ENCODE peak calls at places on chromosomes 5 and 9, in seven cellular contexts. One of them, this sample, is unnamed. For H3K4me1, the result is how much of the 10 kb centered on the place peaks cover.

GRCh38 chr9:134044944-134045343 is 19.7 kb downstream of the BRD3OS start:
- DNase-seq in mesendoderm: no peak
- DNase-seq in trophoblast cell: no peak
- DNase-seq in IMR-90: no peak
- DNase-seq in H9: no peak
- DNase-seq in neuronal stem cell: no peak
- DNase-seq in H1: no peak
- DNase-seq in this sample: no peak

GRCh38 chr9:118721923-118722322 is 647.3 kb downstream of the BRINP1 start:
- DNase-seq in mesendoderm: no peak
- DNase-seq in trophoblast cell: no peak
- DNase-seq in IMR-90: no peak
- DNase-seq in H9: no peak
- DNase-seq in neuronal stem cell: no peak
- DNase-seq in H1: no peak
- DNase-seq in this sample: no peak

GRCh38 chr9:74760031-74760700 is 127.6 kb downstream of the TRPM6 start:
- DNase-seq in mesendoderm: no peak
- DNase-seq in trophoblast cell: peak
- DNase-seq in IMR-90: peak
- DNase-seq in H9: no peak
- DNase-seq in neuronal stem cell: no peak
- DNase-seq in H1: no peak
- DNase-seq in this sample: peak

GRCh38 chr9:79583957-79584654 is 12.3 kb downstream of the TLE4 start:
- DNase-seq in mesendoderm: peak
- DNase-seq in trophoblast cell: peak
- DNase-seq in IMR-90: no peak
- DNase-seq in H9: no peak
- DNase-seq in neuronal stem cell: no peak
- DNase-seq in H1: no peak
- DNase-seq in this sample: no peak

GRCh38 chr5:159669559-159669958 is 246.7 kb upstream of the ADRA1B start:
- DNase-seq in mesendoderm: no peak
- DNase-seq in trophoblast cell: no peak
- DNase-seq in IMR-90: no peak
- DNase-seq in H9: no peak
- DNase-seq in neuronal stem cell: no peak
- DNase-seq in H1: no peak
- DNase-seq in this sample: no peak

GRCh38 chr5:14267166-14267838 is 124.2 kb downstream of the TRIO start:
- DNase-seq in mesendoderm: peak
- DNase-seq in trophoblast cell: peak
- DNase-seq in IMR-90: no peak
- DNase-seq in H9: no peak
- DNase-seq in neuronal stem cell: no peak
- DNase-seq in H1: no peak
- DNase-seq in this sample: no peak

GRCh38 chr9:93257808-93258331 is 73.9 kb downstream of the WNK2 start:
- DNase-seq in mesendoderm: no peak
- DNase-seq in trophoblast cell: peak
- DNase-seq in IMR-90: no peak
- DNase-seq in H9: peak
- DNase-seq in neuronal stem cell: no peak
- DNase-seq in H1: peak
- DNase-seq in this sample: no peak

GRCh38 chr9:104961238-104961637 is 33.3 kb upstream of the ABCA1 start:
- DNase-seq in mesendoderm: peak
- DNase-seq in trophoblast cell: peak
- DNase-seq in IMR-90: peak
- DNase-seq in H9: peak
- DNase-seq in neuronal stem cell: peak
- DNase-seq in H1: peak
- DNase-seq in this sample: peak

GRCh38 chr9:70106571-70106970 is 62.9 kb downstream of the MAMDC2 start:
- DNase-seq in mesendoderm: no peak
- DNase-seq in trophoblast cell: no peak
- DNase-seq in IMR-90: no peak
- DNase-seq in H9: no peak
- DNase-seq in neuronal stem cell: no peak
- DNase-seq in H1: no peak
- DNase-seq in this sample: no peak

GRCh38 chr5:168324864-168325615 is 33.6 kb downstream of the WWC1 start:
- DNase-seq in mesendoderm: peak
- DNase-seq in trophoblast cell: peak
- DNase-seq in IMR-90: no peak
- DNase-seq in H9: no peak
- DNase-seq in neuronal stem cell: no peak
- DNase-seq in H1: no peak
- DNase-seq in this sample: no peak

GRCh38 chr9:99737649-99738048 is 84.0 kb upstream of the NR4A3 start:
- DNase-seq in mesendoderm: no peak
- DNase-seq in trophoblast cell: no peak
- DNase-seq in IMR-90: no peak
- DNase-seq in H9: no peak
- DNase-seq in neuronal stem cell: no peak
- DNase-seq in H1: no peak
- DNase-seq in this sample: no peak

GRCh38 chr5:109192543-109193281 is 217.1 kb downstream of the PJA2 start:
- DNase-seq in mesendoderm: no peak
- DNase-seq in trophoblast cell: no peak
- DNase-seq in IMR-90: no peak
- DNase-seq in H9: no peak
- DNase-seq in neuronal stem cell: no peak
- DNase-seq in H1: no peak
- DNase-seq in this sample: no peak

GRCh38 chr5:109191153-109191558 is 218.6 kb downstream of the PJA2 start:
- DNase-seq in mesendoderm: peak
- DNase-seq in trophoblast cell: no peak
- DNase-seq in IMR-90: peak
- DNase-seq in H9: no peak
- DNase-seq in neuronal stem cell: no peak
- DNase-seq in H1: no peak
- DNase-seq in this sample: peak

GRCh38 chr5:109192027-109192426 is 217.7 kb downstream of the PJA2 start:
- DNase-seq in mesendoderm: no peak
- DNase-seq in trophoblast cell: no peak
- DNase-seq in IMR-90: no peak
- DNase-seq in H9: no peak
- DNase-seq in neuronal stem cell: no peak
- DNase-seq in H1: no peak
- DNase-seq in this sample: peak

GRCh38 chr5:109186759-109187158 is 223.0 kb downstream of the PJA2 start:
- DNase-seq in mesendoderm: no peak
- DNase-seq in trophoblast cell: no peak
- DNase-seq in IMR-90: no peak
- DNase-seq in H9: no peak
- DNase-seq in neuronal stem cell: no peak
- DNase-seq in H1: no peak
- DNase-seq in this sample: no peak
- H4K8ac ChIP-seq in mesendoderm: no peak
- H4K8ac ChIP-seq in trophoblast cell: no peak
- H4K8ac ChIP-seq in IMR-90: no peak
- H4K8ac ChIP-seq in H9: no peak
- H4K8ac ChIP-seq in neuronal stem cell: no peak
- H4K8ac ChIP-seq in H1: no peak
- H4K8ac ChIP-seq in this sample: no peak

GRCh38 chr9:124084087-124084486 is 72.5 kb downstream of the LHX2 start:
- DNase-seq in mesendoderm: peak
- DNase-seq in trophoblast cell: no peak
- DNase-seq in IMR-90: no peak
- DNase-seq in H9: no peak
- DNase-seq in neuronal stem cell: no peak
- DNase-seq in H1: no peak
- DNase-seq in this sample: no peak

GRCh38 chr9:124088476-124088837 is 76.9 kb downstream of the LHX2 start:
- DNase-seq in mesendoderm: no peak
- DNase-seq in trophoblast cell: no peak
- DNase-seq in IMR-90: no peak
- DNase-seq in H9: no peak
- DNase-seq in neuronal stem cell: no peak
- DNase-seq in H1: no peak
- DNase-seq in this sample: no peak

GRCh38 chr9:124082622-124083021 is 71.1 kb downstream of the LHX2 start:
- DNase-seq in mesendoderm: no peak
- DNase-seq in trophoblast cell: no peak
- DNase-seq in IMR-90: no peak
- DNase-seq in H9: no peak
- DNase-seq in neuronal stem cell: no peak
- DNase-seq in H1: no peak
- DNase-seq in this sample: no peak

DNA sequence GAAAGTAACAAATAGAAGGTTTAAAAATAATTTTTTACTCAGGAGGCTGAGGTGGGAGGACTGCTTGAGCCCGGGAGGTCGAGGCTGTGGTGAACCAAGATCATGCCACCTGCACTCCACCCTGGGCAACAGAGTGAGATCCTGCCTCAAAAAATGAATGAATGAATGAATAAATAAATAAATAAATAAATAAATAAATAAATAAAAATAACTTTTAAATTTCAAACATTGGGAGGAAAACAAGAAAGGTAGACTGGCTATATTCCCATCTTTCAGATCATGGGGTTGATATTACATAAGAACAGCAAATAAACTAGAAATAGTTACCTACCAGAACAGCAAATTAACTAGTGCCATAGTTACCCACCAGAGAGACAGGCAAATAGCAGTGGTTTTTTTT is 75.7 kb downstream of the LHX2 start:
- DNase-seq in mesendoderm: no peak
- DNase-seq in trophoblast cell: no peak
- DNase-seq in IMR-90: no peak
- DNase-seq in H9: no peak
- DNase-seq in neuronal stem cell: no peak
- DNase-seq in H1: no peak
- DNase-seq in this sample: no peak
- H3K4me1 ChIP-seq in mesendoderm: under half
- H3K4me1 ChIP-seq in trophoblast cell: under half
- H3K4me1 ChIP-seq in IMR-90: under half
- H3K4me1 ChIP-seq in H9: under half
- H3K4me1 ChIP-seq in neuronal stem cell: under half
- H3K4me1 ChIP-seq in H1: under half
- H3K4me1 ChIP-seq in this sample: under half

GRCh38 chr5:94010814-94011213 is 269.4 kb upstream of the POU5F2 start:
- DNase-seq in mesendoderm: no peak
- DNase-seq in trophoblast cell: no peak
- DNase-seq in IMR-90: peak
- DNase-seq in H9: no peak
- DNase-seq in neuronal stem cell: no peak
- DNase-seq in H1: no peak
- DNase-seq in this sample: no peak
- H4K8ac ChIP-seq in mesendoderm: no peak
- H4K8ac ChIP-seq in trophoblast cell: no peak
- H4K8ac ChIP-seq in IMR-90: no peak
- H4K8ac ChIP-seq in H9: no peak
- H4K8ac ChIP-seq in neuronal stem cell: no peak
- H4K8ac ChIP-seq in H1: no peak
- H4K8ac ChIP-seq in this sample: no peak

DNA sequence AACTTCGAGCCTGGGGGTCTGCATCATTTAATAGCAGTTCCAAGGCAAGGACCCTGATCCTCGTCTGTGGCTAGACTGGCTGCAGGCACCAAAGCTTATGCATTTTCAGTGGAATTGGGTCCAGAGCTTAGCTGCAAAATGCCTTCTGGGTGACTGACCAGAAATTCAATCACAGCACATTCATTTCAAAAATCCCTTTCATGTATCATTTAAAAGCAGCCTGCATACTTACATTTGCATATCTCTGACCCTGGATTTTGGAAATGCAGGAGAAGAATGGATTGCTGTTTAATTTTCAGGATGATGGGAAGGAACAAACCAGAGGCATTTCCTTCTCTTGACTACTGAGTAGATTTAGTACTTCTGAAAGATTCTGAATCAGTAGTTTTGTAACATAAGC is 122.8 kb downstream of the PPP2R2B start:
- DNase-seq in mesendoderm: no peak
- DNase-seq in trophoblast cell: peak
- DNase-seq in IMR-90: no peak
- DNase-seq in H9: no peak
- DNase-seq in neuronal stem cell: no peak
- DNase-seq in H1: no peak
- DNase-seq in this sample: no peak
- H3K4me1 ChIP-seq in mesendoderm: under half
- H3K4me1 ChIP-seq in trophoblast cell: under half
- H3K4me1 ChIP-seq in IMR-90: under half
- H3K4me1 ChIP-seq in H9: under half
- H3K4me1 ChIP-seq in neuronal stem cell: under half
- H3K4me1 ChIP-seq in H1: under half
- H3K4me1 ChIP-seq in this sample: under half

DNA sequence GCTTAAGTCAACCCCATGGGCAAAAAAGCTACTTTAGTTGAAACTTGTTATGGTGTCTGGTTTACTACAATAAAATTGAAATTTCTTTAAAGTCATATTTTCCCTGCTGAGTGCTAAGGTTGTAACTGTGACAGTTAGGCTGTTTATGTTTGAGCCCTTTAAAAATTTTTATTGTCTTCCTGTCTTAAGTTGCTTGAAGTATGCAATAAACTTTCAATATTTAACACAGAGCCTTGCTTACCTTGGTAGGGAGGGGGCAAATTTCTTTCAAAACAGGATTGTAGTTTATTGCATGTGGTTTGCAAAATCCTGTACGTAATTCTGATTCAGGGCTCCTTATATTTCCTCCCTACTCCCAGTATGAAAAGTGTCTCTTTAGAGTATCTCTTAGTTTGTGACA is 465.5 kb upstream of the ACTBL2 start:
- DNase-seq in mesendoderm: no peak
- DNase-seq in trophoblast cell: no peak
- DNase-seq in IMR-90: no peak
- DNase-seq in H9: no peak
- DNase-seq in neuronal stem cell: no peak
- DNase-seq in H1: no peak
- DNase-seq in this sample: no peak
- H4K8ac ChIP-seq in mesendoderm: no peak
- H4K8ac ChIP-seq in trophoblast cell: no peak
- H4K8ac ChIP-seq in IMR-90: no peak
- H4K8ac ChIP-seq in H9: no peak
- H4K8ac ChIP-seq in neuronal stem cell: no peak
- H4K8ac ChIP-seq in H1: no peak
- H4K8ac ChIP-seq in this sample: no peak